ENCODE peak calls at places on chromosomes 6 and 20, in seven cellular contexts. M is activated T-helper 9 cell treated with anti-CD3 and anti-CD28 coated beads, Interleukin-2, amount 50 U/mL, for 16 hours; G is GM10248; J is HFFc6; O is anterior cingulate cortex; B is HAP-1; W is NAMALWA. S is an unnamed sample.

GRCh38 chr6:109478848-109479624 is 4.0 kb downstream of the ZBTB24 start:
- DNase-seq in W (no peak), O (no peak), J (no peak), M (no peak), B (no peak), G (no peak), S (no peak)

GRCh38 chr20:48823960-48824497 is 3.8 kb downstream of the PREX1 start:
- DNase-seq in M (peak), G (peak), J (peak), W (no peak), O (no peak), B (no peak), S (no peak)

GRCh38 chr6:112735129-112735528 is 388.0 kb downstream of the RFPL4B start:
- DNase-seq in B (no peak), J (no peak), O (no peak), G (no peak), M (no peak), W (no peak), S (no peak)

GRCh38 chr6:13355043-13355945 is 27.0 kb upstream of the TBC1D7 start:
- DNase-seq in G (no peak), W (no peak), B (peak), J (peak), O (no peak), M (no peak), S (no peak)

GRCh38 chr6:151252626-151253025 is 12.9 kb downstream of the AKAP12 start:
- DNase-seq in O (no peak), W (no peak), M (no peak), B (no peak), J (no peak), G (no peak), S (no peak)

GRCh38 chr6:23446394-23447001 is 679.5 kb upstream of the NRSN1 start:
- DNase-seq in J (no peak), O (no peak), M (no peak), B (peak), W (peak), G (no peak), S (no peak)

GRCh38 chr20:53872081-53872541 is 198.3 kb downstream of the BCAS1 start:
- DNase-seq in J (no peak), W (peak), G (no peak), M (no peak), O (no peak), B (peak), S (no peak)

GRCh38 chr6:132411296-132411695 is 10.0 kb upstream of the MOXD1 start:
- DNase-seq in O (no peak), W (no peak), J (no peak), M (no peak), B (no peak), G (no peak), S (no peak)

GRCh38 chr20:36645998-36646397 is at the start of gene SLA2:
- DNase-seq in O (no peak), B (no peak), G (peak), M (peak), W (peak), J (no peak), S (no peak)

GRCh38 chr20:46056970-46057855 is 28.2 kb downstream of the SLC12A5 start:
- DNase-seq in J (peak), G (peak), M (no peak), O (no peak), W (no peak), B (peak), S (peak)

GRCh38 chr6:163260911-163261310 is 153.6 kb upstream of the QKI start:
- DNase-seq in W (no peak), B (peak), M (no peak), O (no peak), G (no peak), J (no peak), S (no peak)

GRCh38 chr20:54550776-54551396 is 75.5 kb downstream of the DOK5 start:
- DNase-seq in O (no peak), B (no peak), W (no peak), J (no peak), M (no peak), G (no peak), S (no peak)

GRCh38 chr6:143236151-143236788 is 175.6 kb downstream of the AIG1 start:
- DNase-seq in M (no peak), W (no peak), G (no peak), B (no peak), O (no peak), J (peak), S (no peak)

GRCh38 chr6:121998631-121999030 is 400.8 kb upstream of the HSF2 start:
- DNase-seq in G (no peak), O (no peak), B (no peak), M (no peak), J (no peak), W (no peak), S (no peak)

GRCh38 chr6:140009286-140009685 is 634.8 kb upstream of the CITED2 start:
- DNase-seq in M (no peak), O (no peak), G (no peak), W (no peak), B (no peak), J (no peak), S (no peak)

GRCh38 chr20:20814685-20815084 is 102.2 kb upstream of the RALGAPA2 start:
- DNase-seq in O (no peak), G (no peak), J (no peak), B (no peak), M (no peak), W (no peak), S (no peak)

GRCh38 chr6:115363379-115363778 is 697.3 kb downstream of the FRK start:
- DNase-seq in M (no peak), O (no peak), B (no peak), J (no peak), G (peak), W (no peak), S (no peak)

GRCh38 chr6:99093781-99094180 is 146.0 kb upstream of the FBXL4 start:
- DNase-seq in O (no peak), J (no peak), B (no peak), M (no peak), W (no peak), G (no peak), S (no peak)

GRCh38 chr20:33470457-33470856 is 19.4 kb upstream of the CBFA2T2 start:
- DNase-seq in W (no peak), J (no peak), G (no peak), B (no peak), M (no peak), O (no peak), S (no peak)

GRCh38 chr6:106444777-106445507 is 84.4 kb downstream of the CRYBG1 start:
- DNase-seq in M (no peak), G (peak), B (peak), W (peak), J (peak), O (no peak), S (no peak)

GRCh38 chr6:108497883-108498282 is 62.8 kb upstream of the FOXO3 start:
- DNase-seq in G (peak), W (peak), O (no peak), B (peak), M (no peak), J (peak), S (no peak)